ENCODE peak calls at places on chromosomes 7 and 10, in six cellular contexts. O is posterior cingulate gyrus; H is GM23248; F is CD8-positive, alpha-beta memory T cell; A is stimulated activated CD4-positive, alpha-beta T cell treated with anti-CD3 and anti-CD28 coated beads, Interleukin-12 subunit alpha, Interleukin-12 subunit beta, amount 100 ng/mL, for 48 hours; G is HFF-Myc. D is an unnamed sample.

GRCh38 chr10:16545126-16545736 is 23.6 kb upstream of the C1QL3 start:
- DNase-seq in O (no peak), H (peak; percentile 57), F (no peak), A (no peak), G (peak; percentile 30), D (no peak)

GRCh38 chr10:53122265-53122664 is 349.7 kb upstream of the MBL2 start:
- DNase-seq in O (no peak), H (no peak), F (no peak), A (no peak), G (no peak), D (no peak)

GRCh38 chr7:139034855-139035587 is 821 bp downstream of the ZC3HAV1L start:
- DNase-seq in O (no peak), H (peak; percentile 69), F (no peak), A (no peak), G (no peak), D (no peak)

GRCh38 chr10:58578366-58578765 is 65.7 kb downstream of the BICC1 start:
- DNase-seq in O (no peak), H (peak; percentile 32), F (no peak), A (no peak), G (no peak), D (no peak)

GRCh38 chr7:85452674-85453073 is 265.8 kb upstream of the SEMA3D start:
- DNase-seq in O (no peak), H (no peak), F (no peak), A (no peak), G (no peak), D (no peak)

GRCh38 chr10:10056958-10057357 is 960.7 kb upstream of the CELF2 start:
- DNase-seq in O (no peak), H (no peak), F (no peak), A (no peak), G (no peak), D (no peak)

GRCh38 chr10:111546216-111546615 is 469.4 kb downstream of the ADRA2A start:
- DNase-seq in O (no peak), H (no peak), F (no peak), A (no peak), G (no peak), D (no peak)

GRCh38 chr10:102476466-102477141 is 25.3 kb upstream of the C10orf95 start:
- DNase-seq in O (no peak), H (no peak), F (peak; percentile 22), A (no peak), G (no peak), D (no peak)

GRCh38 chr10:88913157-88913556 is 33.1 kb downstream of the STAMBPL1 start:
- DNase-seq in O (no peak), H (no peak), F (no peak), A (no peak), G (no peak), D (no peak)

GRCh38 chr10:28910960-28911359 is 233.6 kb downstream of the BAMBI start:
- DNase-seq in O (no peak), H (peak; percentile 46), F (no peak), A (no peak), G (no peak), D (no peak)

GRCh38 chr7:19851504-19851903 is 78.1 kb upstream of the TMEM196 start:
- DNase-seq in O (no peak), H (no peak), F (no peak), A (no peak), G (no peak), D (no peak)

GRCh38 chr7:102410918-102411317 is 14.8 kb downstream of the PRKRIP1 start:
- DNase-seq in O (no peak), H (no peak), F (no peak), A (no peak), G (no peak), D (no peak)

GRCh38 chr7:145978769-145979168 is 137.8 kb upstream of the CNTNAP2 start:
- DNase-seq in O (no peak), H (no peak), F (no peak), A (no peak), G (no peak), D (no peak)

GRCh38 chr10:78367751-78368150 is 334.1 kb downstream of the RPS24 start:
- DNase-seq in O (no peak), H (no peak), F (no peak), A (no peak), G (no peak), D (no peak)

GRCh38 chr10:13891542-13892431 is 305.0 kb downstream of the PRPF18 start:
- DNase-seq in O (no peak), H (peak; percentile 62), F (no peak), A (no peak), G (no peak), D (peak; percentile 39)

GRCh38 chr10:96834121-96834520 is 2.0 kb downstream of the LCOR start:
- DNase-seq in O (no peak), H (peak; percentile 36), F (no peak), A (no peak), G (no peak), D (no peak)

GRCh38 chr10:70513848-70514309 is 35.3 kb downstream of the PALD1 start:
- DNase-seq in O (no peak), H (no peak), F (no peak), A (no peak), G (no peak), D (no peak)

GRCh38 chr7:43612599-43613589 is 30.0 kb downstream of the STK17A start:
- DNase-seq in O (no peak), H (peak; percentile 84), F (no peak), A (no peak), G (no peak), D (no peak)

GRCh38 chr7:74570533-74571156 is 86.9 kb upstream of the GTF2I start:
- DNase-seq in O (no peak), H (no peak), F (no peak), A (no peak), G (no peak), D (no peak)

GRCh38 chr10:8044908-8045727 is 9.4 kb upstream of the GATA3 start:
- DNase-seq in O (no peak), H (no peak), F (peak; percentile 5), A (no peak), G (no peak), D (no peak)

GRCh38 chr10:12717981-12718707 is 283.4 kb downstream of the CCDC3 start:
- DNase-seq in O (no peak), H (peak; percentile 62), F (no peak), A (no peak), G (no peak), D (no peak)

GRCh38 chr7:49443515-49443914 is 329.9 kb upstream of the VWC2 start:
- DNase-seq in O (no peak), H (no peak), F (no peak), A (no peak), G (no peak), D (no peak)

GRCh38 chr7:12727455-12728191 is 40.2 kb downstream of the ARL4A start:
- DNase-seq in O (no peak), H (peak; percentile 9), F (no peak), A (no peak), G (no peak), D (no peak)

GRCh38 chr10:103890194-103890658 is 27.8 kb downstream of the STN1 start:
- DNase-seq in O (no peak), H (peak; percentile 34), F (no peak), A (no peak), G (no peak), D (no peak)

GRCh38 chr7:128982105-128982504 is 44.4 kb downstream of the IRF5 start:
- DNase-seq in O (no peak), H (no peak), F (no peak), A (no peak), G (no peak), D (no peak)

GRCh38 chr7:13742126-13742525 is 247.3 kb downstream of the ETV1 start:
- DNase-seq in O (no peak), H (peak; percentile 81), F (no peak), A (no peak), G (no peak), D (no peak)

GRCh38 chr7:83413425-83413824 is 235.5 kb downstream of the SEMA3E start:
- DNase-seq in O (no peak), H (peak; percentile 52), F (no peak), A (no peak), G (no peak), D (no peak)